ENCODE peak calls at places on chromosomes 3 and 15, in nine cellular contexts. One of them, this sample, is unnamed.

GRCh38 chr15:101489633-101490407 is at the start of gene PCSK6:
- DNase-seq in breast epithelium: no peak
- DNase-seq in IMR-90: no peak
- DNase-seq in mammary epithelial cell: no peak
- DNase-seq in neural progenitor cell: peak; percentile 77
- DNase-seq in GM23338: peak; percentile 65
- DNase-seq in Panc1: no peak
- DNase-seq in left lung: no peak
- DNase-seq in A549: peak; percentile 31
- DNase-seq in this sample: no peak

GRCh38 chr3:44272191-44272590 is 30.5 kb downstream of the TOPAZ1 start:
- DNase-seq in breast epithelium: no peak
- DNase-seq in IMR-90: no peak
- DNase-seq in mammary epithelial cell: no peak
- DNase-seq in neural progenitor cell: no peak
- DNase-seq in GM23338: no peak
- DNase-seq in Panc1: no peak
- DNase-seq in left lung: no peak
- DNase-seq in A549: no peak
- DNase-seq in this sample: no peak

GRCh38 chr3:117217837-117218236 is 508.3 kb downstream of the TUSC7 start:
- DNase-seq in breast epithelium: no peak
- DNase-seq in IMR-90: no peak
- DNase-seq in mammary epithelial cell: no peak
- DNase-seq in neural progenitor cell: no peak
- DNase-seq in GM23338: peak; percentile 8
- DNase-seq in Panc1: no peak
- DNase-seq in left lung: no peak
- DNase-seq in A549: no peak
- DNase-seq in this sample: no peak

GRCh38 chr3:100088735-100089368 is 25.4 kb downstream of the FILIP1L start:
- DNase-seq in breast epithelium: no peak
- DNase-seq in IMR-90: no peak
- DNase-seq in mammary epithelial cell: no peak
- DNase-seq in neural progenitor cell: no peak
- DNase-seq in GM23338: peak; percentile 59
- DNase-seq in Panc1: no peak
- DNase-seq in left lung: no peak
- DNase-seq in A549: peak; percentile 17
- DNase-seq in this sample: no peak

GRCh38 chr3:12186515-12187286 is 28.0 kb upstream of the TIMP4 start:
- DNase-seq in breast epithelium: no peak
- DNase-seq in IMR-90: no peak
- DNase-seq in mammary epithelial cell: no peak
- DNase-seq in neural progenitor cell: no peak
- DNase-seq in GM23338: no peak
- DNase-seq in Panc1: no peak
- DNase-seq in left lung: peak; percentile 45
- DNase-seq in A549: no peak
- DNase-seq in this sample: no peak

GRCh38 chr3:32758375-32758753 is 59.4 kb upstream of the TRIM71 start:
- DNase-seq in breast epithelium: no peak
- DNase-seq in IMR-90: peak; percentile 84
- DNase-seq in mammary epithelial cell: no peak
- DNase-seq in neural progenitor cell: no peak
- DNase-seq in GM23338: no peak
- DNase-seq in Panc1: no peak
- DNase-seq in left lung: no peak
- DNase-seq in A549: no peak
- DNase-seq in this sample: peak; percentile 63

GRCh38 chr3:15636028-15636709 is 34.6 kb downstream of the BTD start:
- DNase-seq in breast epithelium: no peak
- DNase-seq in IMR-90: peak; percentile 96
- DNase-seq in mammary epithelial cell: peak; percentile 17
- DNase-seq in neural progenitor cell: no peak
- DNase-seq in GM23338: no peak
- DNase-seq in Panc1: no peak
- DNase-seq in left lung: no peak
- DNase-seq in A549: peak; percentile 78
- DNase-seq in this sample: peak; percentile 74

GRCh38 chr15:29896062-29896461 is 73.8 kb upstream of the TJP1 start:
- DNase-seq in breast epithelium: no peak
- DNase-seq in IMR-90: no peak
- DNase-seq in mammary epithelial cell: no peak
- DNase-seq in neural progenitor cell: no peak
- DNase-seq in GM23338: no peak
- DNase-seq in Panc1: no peak
- DNase-seq in left lung: no peak
- DNase-seq in A549: no peak
- DNase-seq in this sample: no peak

GRCh38 chr15:39511915-39512260 is 69.0 kb upstream of the THBS1 start:
- DNase-seq in breast epithelium: no peak
- DNase-seq in IMR-90: peak; percentile 82
- DNase-seq in mammary epithelial cell: no peak
- DNase-seq in neural progenitor cell: no peak
- DNase-seq in GM23338: no peak
- DNase-seq in Panc1: no peak
- DNase-seq in left lung: no peak
- DNase-seq in A549: no peak
- DNase-seq in this sample: peak; percentile 62

GRCh38 chr3:155643581-155644165 is 101.2 kb downstream of the PLCH1 start:
- DNase-seq in breast epithelium: no peak
- DNase-seq in IMR-90: no peak
- DNase-seq in mammary epithelial cell: no peak
- DNase-seq in neural progenitor cell: no peak
- DNase-seq in GM23338: no peak
- DNase-seq in Panc1: no peak
- DNase-seq in left lung: no peak
- DNase-seq in A549: peak; percentile 9
- DNase-seq in this sample: no peak

GRCh38 chr3:149005424-149005823 is 14.1 kb downstream of the GYG1 start:
- DNase-seq in breast epithelium: no peak
- DNase-seq in IMR-90: peak; percentile 72
- DNase-seq in mammary epithelial cell: no peak
- DNase-seq in neural progenitor cell: no peak
- DNase-seq in GM23338: no peak
- DNase-seq in Panc1: no peak
- DNase-seq in left lung: no peak
- DNase-seq in A549: no peak
- DNase-seq in this sample: no peak

GRCh38 chr3:149007567-149008257 is 16.4 kb downstream of the GYG1 start:
- DNase-seq in breast epithelium: no peak
- DNase-seq in IMR-90: no peak
- DNase-seq in mammary epithelial cell: no peak
- DNase-seq in neural progenitor cell: no peak
- DNase-seq in GM23338: no peak
- DNase-seq in Panc1: no peak
- DNase-seq in left lung: no peak
- DNase-seq in A549: no peak
- DNase-seq in this sample: no peak

GRCh38 chr3:149003653-149004305 is 12.4 kb downstream of the GYG1 start:
- DNase-seq in breast epithelium: no peak
- DNase-seq in IMR-90: no peak
- DNase-seq in mammary epithelial cell: peak; percentile 23
- DNase-seq in neural progenitor cell: no peak
- DNase-seq in GM23338: no peak
- DNase-seq in Panc1: no peak
- DNase-seq in left lung: no peak
- DNase-seq in A549: no peak
- DNase-seq in this sample: no peak

GRCh38 chr3:149001727-149002126 is 10.4 kb downstream of the GYG1 start:
- DNase-seq in breast epithelium: no peak
- DNase-seq in IMR-90: no peak
- DNase-seq in mammary epithelial cell: no peak
- DNase-seq in neural progenitor cell: no peak
- DNase-seq in GM23338: no peak
- DNase-seq in Panc1: no peak
- DNase-seq in left lung: no peak
- DNase-seq in A549: no peak
- DNase-seq in this sample: no peak

GRCh38 chr3:149004622-149005021 is 13.3 kb downstream of the GYG1 start:
- DNase-seq in breast epithelium: no peak
- DNase-seq in IMR-90: peak; percentile 68
- DNase-seq in mammary epithelial cell: no peak
- DNase-seq in neural progenitor cell: peak; percentile 5
- DNase-seq in GM23338: no peak
- DNase-seq in Panc1: no peak
- DNase-seq in left lung: no peak
- DNase-seq in A549: no peak
- DNase-seq in this sample: no peak
- H3K27ac ChIP-seq in breast epithelium: no peak overlapping the region
- H3K27ac ChIP-seq in IMR-90: peak overlapping the region; percentile 83
- H3K27ac ChIP-seq in mammary epithelial cell: no peak overlapping the region
- H3K27ac ChIP-seq in neural progenitor cell: no peak overlapping the region
- H3K27ac ChIP-seq in GM23338: peak overlapping the region; percentile 30
- H3K27ac ChIP-seq in Panc1: no peak overlapping the region
- H3K27ac ChIP-seq in left lung: no peak overlapping the region
- H3K27ac ChIP-seq in A549: no peak overlapping the region
- H3K27ac ChIP-seq in this sample: peak overlapping the region; percentile 72

GRCh38 chr3:53881691-53882593 is at the start of gene ACTR8:
- DNase-seq in breast epithelium: peak; percentile 72
- DNase-seq in IMR-90: peak; percentile 77
- DNase-seq in mammary epithelial cell: peak; percentile 60
- DNase-seq in neural progenitor cell: peak; percentile 94
- DNase-seq in GM23338: peak; percentile 90
- DNase-seq in Panc1: no peak
- DNase-seq in left lung: peak; percentile 88
- DNase-seq in A549: peak; percentile 76
- DNase-seq in this sample: peak; percentile 61
- TF ChIP-seq CTCF in breast epithelium: peak; percentile 32
- TF ChIP-seq CTCF in IMR-90: peak; percentile 4
- TF ChIP-seq CTCF in mammary epithelial cell: peak; percentile 22
- TF ChIP-seq CTCF in neural progenitor cell: peak; percentile 13
- TF ChIP-seq CTCF in GM23338: no peak
- TF ChIP-seq CTCF in Panc1: no peak
- TF ChIP-seq CTCF in left lung: no peak
- TF ChIP-seq CTCF in A549: no peak
- TF ChIP-seq CTCF in this sample: peak; percentile 16

GRCh38 chr15:86229306-86229705 is 149.6 kb downstream of the AGBL1 start:
- DNase-seq in breast epithelium: no peak
- DNase-seq in IMR-90: no peak
- DNase-seq in mammary epithelial cell: no peak
- DNase-seq in neural progenitor cell: no peak
- DNase-seq in GM23338: no peak
- DNase-seq in Panc1: no peak
- DNase-seq in left lung: no peak
- DNase-seq in A549: no peak
- DNase-seq in this sample: no peak

GRCh38 chr15:86235667-86236066 is 156.0 kb downstream of the AGBL1 start:
- DNase-seq in breast epithelium: no peak
- DNase-seq in IMR-90: no peak
- DNase-seq in mammary epithelial cell: no peak
- DNase-seq in neural progenitor cell: no peak
- DNase-seq in GM23338: no peak
- DNase-seq in Panc1: no peak
- DNase-seq in left lung: no peak
- DNase-seq in A549: no peak
- DNase-seq in this sample: no peak

GRCh38 chr15:86236721-86237121 is 157.1 kb downstream of the AGBL1 start:
- DNase-seq in breast epithelium: no peak
- DNase-seq in IMR-90: no peak
- DNase-seq in mammary epithelial cell: no peak
- DNase-seq in neural progenitor cell: peak; percentile 74
- DNase-seq in GM23338: peak; percentile 86
- DNase-seq in Panc1: no peak
- DNase-seq in left lung: no peak
- DNase-seq in A549: no peak
- DNase-seq in this sample: no peak

GRCh38 chr15:86229966-86230365 is 150.3 kb downstream of the AGBL1 start:
- DNase-seq in breast epithelium: no peak
- DNase-seq in IMR-90: no peak
- DNase-seq in mammary epithelial cell: no peak
- DNase-seq in neural progenitor cell: no peak
- DNase-seq in GM23338: peak; percentile 5
- DNase-seq in Panc1: no peak
- DNase-seq in left lung: no peak
- DNase-seq in A549: no peak
- DNase-seq in this sample: no peak

DNA sequence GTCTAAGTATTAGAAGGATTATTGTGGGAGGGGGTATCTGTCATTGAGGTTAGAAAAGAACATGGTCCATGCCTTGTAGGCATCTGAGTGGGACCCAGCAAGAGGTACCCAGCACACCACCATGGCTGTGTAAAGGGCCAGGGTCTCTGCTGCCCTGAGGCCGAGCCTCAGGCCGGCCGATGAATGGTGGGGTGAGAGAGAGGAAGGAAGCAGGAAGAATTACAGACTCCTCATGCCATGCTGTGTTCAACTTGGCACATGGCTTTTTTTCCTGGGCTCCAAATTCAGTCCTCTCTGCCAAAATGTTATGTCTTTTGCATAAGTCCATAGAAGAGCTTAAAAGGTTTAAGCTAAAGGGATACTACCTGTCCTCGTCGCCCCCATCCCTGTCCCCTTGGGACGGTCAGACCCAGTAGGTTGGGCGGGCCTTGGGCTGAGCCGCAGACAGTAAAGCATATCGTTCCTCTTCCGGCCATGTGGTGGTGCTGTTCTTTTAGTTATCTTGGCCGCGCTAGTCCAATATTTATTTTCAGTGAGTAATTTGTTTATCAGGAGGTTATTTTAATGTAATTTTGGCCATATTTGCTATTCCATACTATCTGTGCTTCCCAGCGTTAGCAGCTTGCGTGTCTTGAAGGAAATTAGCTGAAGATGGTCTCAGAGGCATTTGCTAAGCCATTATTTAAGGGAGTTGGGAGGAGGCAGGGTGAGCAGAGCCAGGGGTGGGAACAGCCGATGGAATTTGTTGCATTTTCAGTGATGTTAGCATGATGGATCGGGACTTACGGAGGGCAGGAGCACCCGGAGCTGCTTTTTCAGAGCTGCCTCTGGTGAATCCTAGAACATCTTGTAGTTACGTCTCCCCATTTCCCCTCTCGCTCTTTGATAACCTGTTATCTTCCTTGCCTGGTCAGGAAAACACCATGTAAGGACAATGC is 152.5 kb downstream of the AGBL1 start:
- DNase-seq in breast epithelium: no peak
- DNase-seq in IMR-90: no peak
- DNase-seq in mammary epithelial cell: peak; percentile 29
- DNase-seq in neural progenitor cell: peak; percentile 73
- DNase-seq in GM23338: peak; percentile 83
- DNase-seq in Panc1: no peak
- DNase-seq in left lung: no peak
- DNase-seq in A549: peak; percentile 36
- DNase-seq in this sample: no peak
- H3K4me3 ChIP-seq in breast epithelium: no peak overlapping the region
- H3K4me3 ChIP-seq in IMR-90: no peak overlapping the region
- H3K4me3 ChIP-seq in mammary epithelial cell: no peak overlapping the region
- H3K4me3 ChIP-seq in neural progenitor cell: peak overlapping the region; percentile 5
- H3K4me3 ChIP-seq in GM23338: peak overlapping the region; percentile 14
- H3K4me3 ChIP-seq in Panc1: no peak overlapping the region
- H3K4me3 ChIP-seq in left lung: no peak overlapping the region
- H3K4me3 ChIP-seq in A549: no peak overlapping the region
- H3K4me3 ChIP-seq in this sample: no peak overlapping the region

DNA sequence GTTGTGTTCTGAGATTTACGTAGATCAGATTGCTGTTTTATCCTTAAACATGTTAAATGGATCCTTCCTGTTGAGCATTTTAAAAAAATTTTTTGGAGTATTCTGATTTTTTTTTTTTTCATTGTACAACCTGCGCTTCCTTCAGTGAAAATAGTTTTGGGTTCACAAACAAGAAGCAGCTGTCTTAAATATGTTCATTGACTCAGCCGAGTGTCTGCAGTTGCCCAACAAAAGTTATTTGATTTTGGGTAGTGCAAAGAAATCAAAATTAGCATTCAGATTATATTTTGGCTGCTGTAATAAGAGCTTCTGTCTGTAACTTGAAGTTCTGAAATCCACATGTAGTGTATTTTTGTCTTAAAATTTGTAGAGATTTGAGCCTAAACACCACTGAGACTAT is 148.2 kb downstream of the BBX start:
- DNase-seq in breast epithelium: no peak
- DNase-seq in IMR-90: no peak
- DNase-seq in mammary epithelial cell: no peak
- DNase-seq in neural progenitor cell: no peak
- DNase-seq in GM23338: no peak
- DNase-seq in Panc1: no peak
- DNase-seq in left lung: no peak
- DNase-seq in A549: no peak
- DNase-seq in this sample: no peak
- H3K27ac ChIP-seq in breast epithelium: no peak overlapping the region
- H3K27ac ChIP-seq in IMR-90: no peak overlapping the region
- H3K27ac ChIP-seq in mammary epithelial cell: no peak overlapping the region
- H3K27ac ChIP-seq in neural progenitor cell: no peak overlapping the region
- H3K27ac ChIP-seq in GM23338: no peak overlapping the region
- H3K27ac ChIP-seq in Panc1: no peak overlapping the region
- H3K27ac ChIP-seq in left lung: no peak overlapping the region
- H3K27ac ChIP-seq in A549: no peak overlapping the region
- H3K27ac ChIP-seq in this sample: no peak overlapping the region